ENCODE peak calls at places on chromosomes 12 and 14, in eight cellular contexts. U is right lobe of liver; K is A549; E is CD8-positive, alpha-beta memory T cell; W is ovary; I is CD4-positive, CD25-positive, alpha-beta regulatory T cell; N is HCT116; B is psoas muscle. X is an unnamed sample.

GRCh38 chr12:67161322-67161918 is 107.7 kb upstream of the CAND1 start:
- DNase-seq in U (no peak), K (peak; percentile 51), E (peak; percentile 7), W (no peak), I (peak; percentile 53), N (no peak), B (no peak), X (no peak)

GRCh38 chr14:52279405-52279804 is 11.9 kb downstream of the PTGDR start:
- DNase-seq in U (no peak), K (peak; percentile 55), E (no peak), W (no peak), I (no peak), N (no peak), B (no peak), X (no peak)

GRCh38 chr14:65910108-65910507 is 497.6 kb downstream of the FUT8 start:
- DNase-seq in U (no peak), K (peak; percentile 35), E (no peak), W (no peak), I (no peak), N (no peak), B (no peak), X (no peak)

GRCh38 chr12:14774944-14775651 is 28.2 kb downstream of the WBP11 start:
- DNase-seq in U (peak; percentile 48), K (peak; percentile 36), E (peak; percentile 39), W (peak; percentile 67), I (peak; percentile 47), N (no peak), B (peak; percentile 58), X (peak; percentile 84)

GRCh38 chr14:69625299-69626131 is 14.1 kb downstream of the SUSD6 start:
- DNase-seq in U (peak; percentile 64), K (no peak), E (peak; percentile 71), W (no peak), I (peak; percentile 90), N (no peak), B (peak; percentile 52), X (no peak)

GRCh38 chr14:77562681-77563080 is 53.8 kb downstream of the SPTLC2 start:
- DNase-seq in U (no peak), K (no peak), E (no peak), W (no peak), I (no peak), N (no peak), B (no peak), X (no peak)

GRCh38 chr14:50774542-50775267 is 56.3 kb downstream of the NIN start:
- DNase-seq in U (no peak), K (no peak), E (no peak), W (no peak), I (no peak), N (no peak), B (no peak), X (no peak)

GRCh38 chr14:92792885-92793284 is 1.2 kb upstream of the GOLGA5 start:
- DNase-seq in U (no peak), K (peak; percentile 30), E (no peak), W (no peak), I (no peak), N (no peak), B (no peak), X (no peak)

GRCh38 chr14:105314287-105315185 is at the start of gene PACS2:
- DNase-seq in U (peak; percentile 83), K (peak; percentile 81), E (peak; percentile 82), W (peak; percentile 89), I (peak; percentile 90), N (peak; percentile 47), B (peak; percentile 86), X (no peak)

GRCh38 chr14:79992799-79993198 is 218.5 kb downstream of the DIO2 start:
- DNase-seq in U (no peak), K (no peak), E (no peak), W (no peak), I (no peak), N (no peak), B (no peak), X (no peak)

GRCh38 chr14:71574976-71575375 is 357.3 kb upstream of the RGS6 start:
- DNase-seq in U (no peak), K (peak; percentile 58), E (no peak), W (no peak), I (no peak), N (no peak), B (no peak), X (no peak)

GRCh38 chr12:93592641-93593396 is 20.3 kb downstream of the SOCS2 start:
- DNase-seq in U (no peak), K (no peak), E (no peak), W (no peak), I (no peak), N (no peak), B (no peak), X (no peak)

GRCh38 chr12:122995503-122996187 is 15.2 kb downstream of the ARL6IP4 start:
- DNase-seq in U (peak; percentile 91), K (no peak), E (no peak), W (peak; percentile 72), I (no peak), N (no peak), B (peak; percentile 78), X (no peak)

GRCh38 chr14:77547512-77547911 is 48.9 kb upstream of the ISM2 start:
- DNase-seq in U (no peak), K (no peak), E (no peak), W (no peak), I (no peak), N (no peak), B (no peak), X (no peak)

GRCh38 chr12:51947597-51947996 is 3.9 kb upstream of the ACVR1B start:
- DNase-seq in U (no peak), K (no peak), E (no peak), W (no peak), I (no peak), N (no peak), B (no peak), X (peak; percentile 11)

GRCh38 chr14:88289996-88290395 is 33.1 kb downstream of the KCNK10 start:
- DNase-seq in U (no peak), K (no peak), E (no peak), W (no peak), I (no peak), N (no peak), B (no peak), X (no peak)

DNA sequence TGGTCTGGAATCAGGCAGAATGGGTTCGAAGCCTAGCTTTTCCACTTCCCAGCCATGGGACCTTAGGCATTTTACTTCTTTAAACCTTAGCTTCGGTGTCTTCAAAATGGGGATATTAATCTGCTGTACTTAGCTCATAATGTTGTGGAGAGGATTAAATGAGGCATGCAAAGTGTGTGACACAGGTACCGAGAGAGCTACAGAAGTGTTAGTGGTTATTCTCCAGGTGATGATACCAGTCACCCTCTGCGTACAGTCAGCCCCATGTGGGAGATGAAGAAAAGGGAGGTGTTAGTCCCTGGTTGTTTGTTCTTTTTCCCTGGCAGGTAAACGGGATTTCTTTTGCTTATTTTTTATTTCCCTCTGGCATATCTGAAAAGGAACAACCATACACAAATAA is 212.1 kb downstream of the PHLDA1 start:
- DNase-seq in U (no peak), K (no peak), E (no peak), W (no peak), I (no peak), N (no peak), B (no peak), X (no peak)
- H3K27ac ChIP-seq in U (no peak overlapping the region), K (no peak overlapping the region), E (no peak overlapping the region), W (no peak overlapping the region), I (no peak overlapping the region), N (peak overlapping the region; percentile 100), B (no peak overlapping the region), X (no peak overlapping the region)

GRCh38 chr12:96714199-96714598 is 192.9 kb upstream of the NEDD1 start:
- DNase-seq in U (no peak), K (no peak), E (no peak), W (no peak), I (no peak), N (no peak), B (no peak), X (no peak)

GRCh38 chr12:96720363-96720705 is 186.7 kb upstream of the NEDD1 start:
- DNase-seq in U (peak; percentile 56), K (peak; percentile 27), E (peak; percentile 20), W (no peak), I (no peak), N (no peak), B (no peak), X (no peak)

DNA sequence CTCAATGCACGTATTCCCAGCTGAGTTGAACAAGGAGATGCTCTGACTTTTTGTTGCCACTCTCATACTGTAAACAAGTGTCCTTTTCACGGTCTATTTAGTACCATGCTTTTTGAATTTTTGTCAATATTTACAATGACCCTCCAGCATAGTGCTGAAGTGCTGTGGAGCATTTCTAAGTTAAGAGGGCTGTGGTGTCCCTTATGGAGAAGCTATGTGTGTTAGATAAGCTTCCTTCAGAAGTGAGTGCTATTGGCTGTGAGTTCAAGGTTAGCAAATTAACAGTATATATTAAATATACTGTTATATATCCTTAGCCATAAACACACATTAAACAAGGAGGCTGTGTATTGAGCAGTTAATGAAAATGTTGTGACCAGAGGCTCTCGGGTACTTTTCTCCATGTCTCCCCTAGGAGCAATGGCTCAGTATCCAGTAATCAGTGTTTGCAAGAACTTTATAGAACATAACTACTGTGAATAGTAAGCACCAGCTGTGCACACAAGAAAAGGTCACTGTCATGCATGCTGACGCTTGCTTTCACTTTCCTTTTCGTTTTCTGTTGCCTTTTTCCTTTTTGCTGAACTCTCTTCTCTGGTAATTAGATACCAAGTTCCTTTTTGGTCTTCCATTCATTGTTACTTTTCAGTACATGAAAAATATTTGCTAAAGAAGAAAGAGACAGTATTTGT is 187.2 kb upstream of the NEDD1 start:
- DNase-seq in U (no peak), K (no peak), E (peak; percentile 18), W (no peak), I (peak; percentile 82), N (no peak), B (no peak), X (no peak)
- H3K4me3 ChIP-seq in U (peak overlapping the region; percentile 54), K (peak overlapping the region; percentile 34), E (peak overlapping the region; percentile 78), W (peak overlapping the region; percentile 7), I (peak overlapping the region; percentile 94), N (no peak overlapping the region), B (peak overlapping the region; percentile 64), X (peak overlapping the region; percentile 60)

GRCh38 chr14:103697196-103697595 is 18.1 kb downstream of the XRCC3 start:
- DNase-seq in U (no peak), K (no peak), E (no peak), W (peak; percentile 21), I (no peak), N (no peak), B (no peak), X (no peak)

GRCh38 chr14:103699261-103699661 is 16.0 kb downstream of the XRCC3 start:
- DNase-seq in U (no peak), K (no peak), E (no peak), W (no peak), I (no peak), N (no peak), B (peak; percentile 12), X (no peak)

GRCh38 chr14:103696466-103697071 is 18.7 kb downstream of the XRCC3 start:
- DNase-seq in U (no peak), K (no peak), E (no peak), W (peak; percentile 83), I (no peak), N (no peak), B (peak; percentile 55), X (no peak)

GRCh38 chr14:103698380-103699260 is 16.6 kb downstream of the XRCC3 start:
- DNase-seq in U (no peak), K (no peak), E (no peak), W (no peak), I (no peak), N (no peak), B (peak; percentile 15), X (no peak)

GRCh38 chr14:103697601-103698379 is 17.5 kb downstream of the XRCC3 start:
- DNase-seq in U (no peak), K (no peak), E (no peak), W (peak; percentile 35), I (no peak), N (no peak), B (peak; percentile 12), X (no peak)
- H3K27ac ChIP-seq in U (no peak overlapping the region), K (no peak overlapping the region), E (no peak overlapping the region), W (peak overlapping the region; percentile 0), I (no peak overlapping the region), N (peak overlapping the region; percentile 7), B (peak overlapping the region; percentile 30), X (no peak overlapping the region)

GRCh38 chr14:74083161-74083560 is 1.1 kb downstream of the ALDH6A1 start:
- DNase-seq in U (no peak), K (no peak), E (no peak), W (no peak), I (no peak), N (no peak), B (no peak), X (no peak)
- H3K4me3 ChIP-seq in U (peak overlapping the region; percentile 93), K (peak overlapping the region; percentile 79), E (peak overlapping the region; percentile 84), W (peak overlapping the region; percentile 94), I (peak overlapping the region; percentile 76), N (peak overlapping the region; percentile 98), B (peak overlapping the region; percentile 87), X (peak overlapping the region; percentile 86)

X was measured in coronary artery.